ENCODE peak calls at places on chromosomes 3 and 15, in nine cellular contexts. F is NCI-H1105; D is naive thymus-derived CD8-positive, alpha-beta T cell; E is EH; Y is left kidney; S is tibial nerve; X is MV-4-11; P is dermis microvascular lymphatic vessel endothelial cell; T is NCI-H2029. G is an unnamed sample.
A peak's percentile ranks its signal among the peaks of the same experiment; 100 is the strongest.

GRCh38 chr3:52149726-52150125 is 4.5 kb downstream of the POC1A start:
- DNase-seq in F (no peak), D (no peak), E (no peak), Y (no peak), S (no peak), X (no peak), P (no peak), T (no peak), G (no peak)

GRCh38 chr3:45659661-45660566 is 29.3 kb upstream of the SACM1L start:
- DNase-seq in F (peak; percentile 7), D (peak; percentile 41), E (peak; percentile 90), Y (peak; percentile 71), S (peak; percentile 51), X (peak; percentile 21), P (peak; percentile 74), T (peak; percentile 77), G (no peak)

GRCh38 chr3:129016725-129017530 is 15.8 kb downstream of the EFCC1 start:
- DNase-seq in F (no peak), D (no peak), E (no peak), Y (no peak), S (no peak), X (peak; percentile 26), P (peak; percentile 69), T (no peak), G (no peak)

GRCh38 chr3:157443873-157444770 is 7.5 kb downstream of the PTX3 start:
- DNase-seq in F (no peak), D (no peak), E (peak; percentile 13), Y (no peak), S (no peak), X (no peak), P (no peak), T (no peak), G (no peak)

GRCh38 chr3:125079675-125080045 is 23.9 kb upstream of the HEG1 start:
- DNase-seq in F (no peak), D (no peak), E (peak; percentile 69), Y (no peak), S (no peak), X (no peak), P (no peak), T (no peak), G (no peak)

GRCh38 chr15:29410342-29410741 is 140.7 kb upstream of the NSMCE3 start:
- DNase-seq in F (no peak), D (no peak), E (peak; percentile 4), Y (peak; percentile 9), S (no peak), X (no peak), P (no peak), T (no peak), G (no peak)

GRCh38 chr3:131731709-131732108 is 228.9 kb upstream of the MRPL3 start:
- DNase-seq in F (no peak), D (no peak), E (no peak), Y (no peak), S (no peak), X (no peak), P (no peak), T (no peak), G (no peak)

GRCh38 chr3:169297214-169297613 is 366.3 kb downstream of the MECOM start:
- DNase-seq in F (no peak), D (no peak), E (no peak), Y (no peak), S (no peak), X (no peak), P (no peak), T (no peak), G (no peak)

GRCh38 chr3:111418388-111418787 is 123.6 kb upstream of the CD96 start:
- DNase-seq in F (no peak), D (no peak), E (no peak), Y (no peak), S (no peak), X (peak; percentile 72), P (no peak), T (no peak), G (no peak)

GRCh38 chr3:156742401-156742800 is 68.0 kb downstream of the TIPARP start:
- DNase-seq in F (peak; percentile 20), D (no peak), E (no peak), Y (no peak), S (no peak), X (no peak), P (no peak), T (no peak), G (no peak)

GRCh38 chr15:35618260-35619188 is 72.6 kb upstream of the DPH6 start:
- DNase-seq in F (no peak), D (no peak), E (no peak), Y (no peak), S (no peak), X (peak; percentile 66), P (no peak), T (no peak), G (no peak)

GRCh38 chr15:90859234-90860131 is 8.9 kb upstream of the FURIN start:
- DNase-seq in F (no peak), D (no peak), E (peak; percentile 5), Y (no peak), S (no peak), X (peak; percentile 25), P (no peak), T (no peak), G (no peak)

GRCh38 chr3:47193871-47194859 is 30.3 kb upstream of the SETD2 start:
- DNase-seq in F (no peak), D (no peak), E (peak; percentile 10), Y (no peak), S (no peak), X (no peak), P (no peak), T (no peak), G (no peak)

GRCh38 chr3:126355777-126356372 is 1.3 kb downstream of the KLF15 start:
- DNase-seq in F (peak; percentile 49), D (no peak), E (peak; percentile 71), Y (peak; percentile 92), S (peak; percentile 99), X (no peak), P (peak; percentile 94), T (peak; percentile 74), G (no peak)

GRCh38 chr3:23094890-23095462 is 108.2 kb upstream of the UBE2E2 start:
- DNase-seq in F (peak; percentile 2), D (no peak), E (peak; percentile 39), Y (no peak), S (no peak), X (no peak), P (peak; percentile 73), T (peak; percentile 98), G (peak; percentile 92)

GRCh38 chr3:43691120-43692002 is 623 bp downstream of the ABHD5 start:
- DNase-seq in F (peak; percentile 41), D (peak; percentile 21), E (peak; percentile 56), Y (peak; percentile 92), S (peak; percentile 14), X (no peak), P (peak; percentile 38), T (peak; percentile 74), G (peak; percentile 7)

GRCh38 chr15:65326109-65326508 is 21.6 kb downstream of the RNU5B-1 start:
- DNase-seq in F (no peak), D (no peak), E (peak; percentile 25), Y (peak; percentile 76), S (no peak), X (no peak), P (peak; percentile 94), T (peak; percentile 42), G (peak; percentile 25)

GRCh38 chr15:90495067-90495466 is 34.7 kb upstream of the CRTC3 start:
- DNase-seq in F (no peak), D (no peak), E (no peak), Y (peak; percentile 46), S (no peak), X (no peak), P (no peak), T (no peak), G (no peak)

GRCh38 chr3:171833775-171834460 is 9.2 kb upstream of the TMEM212 start:
- DNase-seq in F (peak; percentile 48), D (no peak), E (peak; percentile 61), Y (peak; percentile 19), S (no peak), X (peak; percentile 15), P (peak; percentile 64), T (no peak), G (peak; percentile 32)

GRCh38 chr3:48514431-48515227 is 10.7 kb upstream of the SHISA5 start:
- DNase-seq in F (no peak), D (peak; percentile 38), E (no peak), Y (no peak), S (no peak), X (no peak), P (no peak), T (no peak), G (no peak)

GRCh38 chr15:68638953-68639500 is 60.2 kb downstream of the CORO2B start:
- DNase-seq in F (no peak), D (no peak), E (peak; percentile 83), Y (no peak), S (no peak), X (no peak), P (no peak), T (no peak), G (no peak)

GRCh38 chr3:194952882-194953281 is 267.2 kb downstream of the FAM43A start:
- DNase-seq in F (no peak), D (no peak), E (no peak), Y (no peak), S (no peak), X (peak; percentile 19), P (peak; percentile 69), T (peak; percentile 67), G (peak; percentile 79)

GRCh38 chr15:77120576-77120975 is 49.7 kb upstream of the TSPAN3 start:
- DNase-seq in F (no peak), D (no peak), E (no peak), Y (no peak), S (no peak), X (no peak), P (no peak), T (no peak), G (no peak)

GRCh38 chr3:94360982-94361381 is 298.1 kb downstream of the NSUN3 start:
- DNase-seq in F (no peak), D (no peak), E (no peak), Y (no peak), S (no peak), X (no peak), P (no peak), T (no peak), G (no peak)

GRCh38 chr3:149678365-149678948 is 20.6 kb upstream of the WWTR1 start:
- DNase-seq in F (no peak), D (no peak), E (peak; percentile 12), Y (peak; percentile 21), S (no peak), X (no peak), P (peak; percentile 35), T (no peak), G (no peak)

GRCh38 chr3:44074181-44074580 is 167.5 kb upstream of the TOPAZ1 start:
- DNase-seq in F (no peak), D (no peak), E (no peak), Y (no peak), S (no peak), X (no peak), P (no peak), T (no peak), G (no peak)

GRCh38 chr3:38008191-38008701 is 17.7 kb downstream of the VILL start:
- DNase-seq in F (no peak), D (no peak), E (no peak), Y (no peak), S (no peak), X (no peak), P (no peak), T (no peak), G (no peak)

GRCh38 chr15:49620174-49620573 is 444 bp downstream of the FAM227B start:
- DNase-seq in F (no peak), D (no peak), E (peak; percentile 42), Y (peak; percentile 43), S (no peak), X (peak; percentile 48), P (peak; percentile 47), T (no peak), G (no peak)

GRCh38 chr3:191648787-191649186 is 187.8 kb downstream of the PYDC2 start:
- DNase-seq in F (no peak), D (no peak), E (no peak), Y (no peak), S (no peak), X (no peak), P (no peak), T (no peak), G (no peak)

GRCh38 chr3:67875338-67875737 is 220.9 kb upstream of the SUCLG2 start:
- DNase-seq in F (no peak), D (no peak), E (peak; percentile 3), Y (no peak), S (no peak), X (no peak), P (peak; percentile 52), T (no peak), G (no peak)

GRCh38 chr3:184177331-184177731 is 2.7 kb downstream of the AP2M1 start:
- DNase-seq in F (no peak), D (no peak), E (peak; percentile 77), Y (no peak), S (no peak), X (no peak), P (no peak), T (no peak), G (no peak)

G was measured in DMS153.